ENCODE peak calls at places on chromosomes 7 and 10, in four cellular contexts. B, Y, V and S are unnamed samples.

GRCh38 chr7:29285451-29285807 is 90.9 kb downstream of the CHN2 start:
- DNase-seq in B (no peak), Y (peak; percentile 28), V (no peak), S (peak; percentile 20)

GRCh38 chr10:86267286-86268195 is 99.1 kb downstream of the GRID1 start:
- DNase-seq in B (no peak), Y (no peak), V (no peak), S (no peak)

GRCh38 chr7:135620980-135621850 is 41.1 kb upstream of the STMP1 start:
- DNase-seq in B (peak; percentile 1), Y (peak; percentile 74), V (peak; percentile 73), S (peak; percentile 40)

GRCh38 chr10:36591436-36591835 is 534.0 kb upstream of the ANKRD30A start:
- DNase-seq in B (no peak), Y (no peak), V (no peak), S (no peak)

GRCh38 chr7:76198202-76198601 is 3.5 kb upstream of the SRRM3 start:
- DNase-seq in B (no peak), Y (no peak), V (no peak), S (no peak)

GRCh38 chr10:31467791-31468535 is 148.9 kb downstream of the ZEB1 start:
- DNase-seq in B (peak; percentile 69), Y (peak; percentile 61), V (peak; percentile 3), S (peak; percentile 51)

GRCh38 chr7:140683657-140684056 is 10.9 kb downstream of the ADCK2 start:
- DNase-seq in B (no peak), Y (no peak), V (no peak), S (no peak)

GRCh38 chr7:52271663-52272062 is 763.8 kb upstream of the POM121L12 start:
- DNase-seq in B (no peak), Y (no peak), V (no peak), S (no peak)

DNA sequence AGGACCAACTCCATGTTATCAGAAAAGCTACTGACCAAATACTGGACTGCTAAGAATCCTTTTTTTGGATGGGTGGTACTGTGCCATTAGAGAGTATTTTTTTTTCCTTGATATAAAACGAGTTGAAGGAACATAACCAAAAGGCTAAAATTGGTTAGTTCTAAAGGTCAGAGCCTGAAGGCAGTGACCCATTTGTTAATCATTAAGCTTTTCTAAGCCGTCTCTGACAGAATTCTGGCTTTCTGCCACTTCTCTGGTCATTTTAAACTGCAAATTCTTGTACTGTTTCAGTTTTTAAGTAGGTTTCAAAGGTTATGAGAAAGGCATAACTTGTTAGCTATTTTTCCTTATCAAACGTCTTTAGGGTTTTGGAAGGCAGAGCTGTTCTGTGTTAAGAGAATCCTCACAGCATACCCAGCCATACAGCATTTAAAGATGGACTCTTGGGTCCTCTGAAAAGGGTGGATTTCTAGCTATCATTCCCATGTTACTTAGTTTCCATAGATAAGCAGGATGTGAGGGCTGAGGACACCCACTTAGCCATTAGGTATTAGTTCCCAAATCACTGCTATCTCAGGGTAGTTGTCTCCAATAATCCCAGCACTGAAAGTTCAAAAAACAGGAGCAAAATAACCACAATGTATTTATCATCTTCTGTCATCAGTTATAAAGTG is 196.8 kb downstream of the RNLS start:
- DNase-seq in B (no peak), Y (peak; percentile 53), V (no peak), S (peak; percentile 15)
- TF ChIP-seq HDAC2 in B (no peak), Y (no peak), V (no peak), S (no peak)

GRCh38 chr7:56181010-56181409 is 64.8 kb upstream of the NUPR2 start:
- DNase-seq in B (no peak), Y (no peak), V (no peak), S (no peak)
- TF ChIP-seq RNF2 in B (no peak), Y (no peak), V (no peak), S (no peak)

DNA sequence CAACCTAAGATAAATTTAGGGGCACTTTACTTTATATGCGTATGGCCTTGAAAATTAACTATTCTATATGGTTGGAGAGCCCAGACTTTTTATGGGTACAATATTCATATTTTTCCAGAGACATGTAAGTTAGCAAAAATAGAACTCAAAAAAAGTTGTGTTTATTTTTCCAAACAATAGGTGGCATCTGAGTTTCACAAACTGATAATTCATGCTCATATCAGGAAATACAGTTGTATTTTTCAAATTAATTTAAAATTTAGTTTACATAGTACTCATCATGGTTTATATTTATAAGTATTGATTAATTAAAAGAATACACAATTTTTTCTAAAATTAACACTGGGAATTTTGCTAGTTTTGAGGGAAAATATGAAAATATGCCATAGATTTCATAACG is 34.6 kb downstream of the ANKRD7 start:
- DNase-seq in B (no peak), Y (no peak), V (no peak), S (no peak)
- TF ChIP-seq HDAC2 in B (no peak), Y (no peak), V (no peak), S (no peak)

DNA sequence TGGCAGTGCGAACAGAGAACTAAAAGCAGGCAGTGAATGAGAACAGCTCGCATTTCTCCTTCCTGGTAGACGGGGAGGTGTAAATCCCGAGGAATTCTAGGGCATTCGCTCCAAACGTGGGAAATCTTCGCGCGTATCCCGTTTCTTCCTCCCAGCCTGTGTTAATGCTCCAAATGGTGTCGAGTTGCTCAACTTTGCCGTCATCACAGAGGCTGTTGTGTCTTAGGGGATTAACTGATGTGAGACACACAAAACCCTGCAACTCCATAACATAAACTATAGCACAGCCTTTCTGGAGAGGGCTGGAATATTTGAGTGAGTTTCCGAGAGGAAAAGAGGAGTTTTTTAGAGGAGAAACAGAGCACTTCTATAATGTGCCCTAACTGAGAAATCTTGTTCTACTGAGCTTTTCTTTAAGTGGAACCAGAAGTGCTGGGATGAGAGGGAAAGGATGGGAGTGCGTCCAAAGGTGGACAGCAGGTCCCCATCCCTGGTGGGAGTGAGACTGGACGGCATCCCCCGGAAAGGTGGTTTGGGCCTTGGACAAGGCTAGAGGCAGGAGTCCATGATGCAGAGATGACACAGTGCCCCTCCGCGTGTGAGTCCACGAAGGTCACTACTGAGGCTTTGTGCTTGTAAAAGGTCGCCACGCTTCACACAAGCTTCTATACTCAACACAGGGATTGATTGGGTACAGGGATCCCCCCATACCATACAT is 6.2 kb upstream of the EN2 start:
- DNase-seq in B (no peak), Y (no peak), V (no peak), S (no peak)
- TF ChIP-seq RNF2 in B (peak; percentile 97), Y (no peak), V (no peak), S (no peak)

GRCh38 chr10:128710795-128711183 is 584.6 kb upstream of the MKI67 start:
- DNase-seq in B (no peak), Y (no peak), V (no peak), S (no peak)

GRCh38 chr10:128714240-128714639 is 588.0 kb upstream of the MKI67 start:
- DNase-seq in B (no peak), Y (no peak), V (no peak), S (no peak)

GRCh38 chr10:128712661-128713060 is 586.4 kb upstream of the MKI67 start:
- DNase-seq in B (no peak), Y (no peak), V (no peak), S (no peak)

GRCh38 chr10:128711776-128712175 is 585.6 kb upstream of the MKI67 start:
- DNase-seq in B (no peak), Y (no peak), V (no peak), S (no peak)

GRCh38 chr10:128716181-128716580 is 590.0 kb upstream of the MKI67 start:
- DNase-seq in B (no peak), Y (no peak), V (no peak), S (no peak)
- TF ChIP-seq HDAC2 in B (no peak), Y (no peak), V (no peak), S (no peak)

GRCh38 chr10:51397695-51398094 is 301.7 kb downstream of the CSTF2T start:
- DNase-seq in B (no peak), Y (no peak), V (no peak), S (no peak)
- TF ChIP-seq RNF2 in B (no peak), Y (no peak), V (no peak), S (no peak)

GRCh38 chr7:27616914-27617548 is 45.7 kb downstream of the HIBADH start:
- DNase-seq in B (no peak), Y (peak; percentile 12), V (no peak), S (no peak)

GRCh38 chr7:27615420-27616185 is 47.1 kb downstream of the HIBADH start:
- DNase-seq in B (no peak), Y (no peak), V (no peak), S (no peak)

GRCh38 chr7:27616186-27616491 is 46.5 kb downstream of the HIBADH start:
- DNase-seq in B (no peak), Y (no peak), V (no peak), S (no peak)

GRCh38 chr7:27619492-27619891 is 43.2 kb downstream of the HIBADH start:
- DNase-seq in B (no peak), Y (no peak), V (no peak), S (no peak)

GRCh38 chr7:27617651-27618381 is 44.9 kb downstream of the HIBADH start:
- DNase-seq in B (no peak), Y (peak; percentile 82), V (no peak), S (no peak)
- TF ChIP-seq HDAC2 in B (no peak), Y (peak; percentile 61), V (no peak), S (no peak)

GRCh38 chr7:102317231-102318059 is 30.8 kb downstream of the SH2B2 start:
- DNase-seq in B (no peak), Y (no peak), V (peak; percentile 37), S (no peak)

GRCh38 chr7:102320601-102321350 is 34.1 kb downstream of the SH2B2 start:
- DNase-seq in B (no peak), Y (no peak), V (no peak), S (no peak)

GRCh38 chr7:102319671-102320070 is 33.0 kb downstream of the SH2B2 start:
- DNase-seq in B (no peak), Y (no peak), V (no peak), S (no peak)

GRCh38 chr7:102320181-102320580 is 33.5 kb downstream of the SH2B2 start:
- DNase-seq in B (no peak), Y (no peak), V (no peak), S (no peak)

GRCh38 chr7:102318482-102318971 is 31.9 kb downstream of the SH2B2 start:
- DNase-seq in B (no peak), Y (no peak), V (peak; percentile 23), S (peak; percentile 49)
- TF ChIP-seq RNF2 in B (no peak), Y (no peak), V (no peak), S (no peak)

GRCh38 chr10:114716811-114717404 is 58.8 kb upstream of the ABLIM1 start:
- DNase-seq in B (no peak), Y (no peak), V (no peak), S (no peak)

GRCh38 chr10:114711487-114712250 is 53.6 kb upstream of the ABLIM1 start:
- DNase-seq in B (no peak), Y (no peak), V (no peak), S (no peak)

GRCh38 chr10:114715171-114715670 is 57.1 kb upstream of the ABLIM1 start:
- DNase-seq in B (no peak), Y (no peak), V (no peak), S (no peak)

GRCh38 chr10:114713525-114713924 is 55.5 kb upstream of the ABLIM1 start:
- DNase-seq in B (no peak), Y (no peak), V (no peak), S (no peak)

GRCh38 chr10:114714281-114714741 is 56.2 kb upstream of the ABLIM1 start:
- DNase-seq in B (no peak), Y (peak; percentile 81), V (no peak), S (peak; percentile 70)
- TF ChIP-seq HDAC2 in B (no peak), Y (no peak), V (no peak), S (no peak)